ENCODE peak calls at places on chromosome 4, in six cellular contexts. U, X, L, Z, M and Q are unnamed samples.

GRCh38 chr4:56026596-56026995 is 77.9 kb downstream of the CEP135 start:
- DNase-seq in L (no peak), M (no peak), U (no peak), X (no peak), Z (no peak), Q (no peak)

GRCh38 chr4:145732416-145732815 is 52.5 kb downstream of the C4orf51 start:
- DNase-seq in M (no peak), U (no peak), Z (no peak), X (no peak), L (no peak), Q (no peak)

GRCh38 chr4:118742050-118742449 is 56.9 kb downstream of the METTL14 start:
- DNase-seq in M (no peak), X (no peak), Z (no peak), U (no peak), L (no peak), Q (no peak)

GRCh38 chr4:53676402-53676871 is 85.2 kb upstream of the LNX1 start:
- DNase-seq in M (no peak), L (no peak), X (no peak), U (no peak), Z (no peak), Q (no peak)

GRCh38 chr4:20764353-20764752 is 64.1 kb downstream of the PACRGL start:
- DNase-seq in M (no peak), Z (no peak), L (no peak), X (no peak), U (no peak), Q (no peak)

GRCh38 chr4:76883147-76883546 is 14.8 kb downstream of the SOWAHB start:
- DNase-seq in L (no peak), Z (no peak), U (no peak), M (no peak), X (no peak), Q (no peak)

GRCh38 chr4:10079951-10080873 is 36.4 kb downstream of the WDR1 start:
- DNase-seq in L (no peak), U (peak; percentile 90), Z (peak; percentile 14), M (no peak), X (no peak), Q (no peak)

GRCh38 chr4:6608758-6609414 is 31.6 kb upstream of the MRFAP1 start:
- DNase-seq in X (no peak), Z (no peak), M (no peak), L (peak; percentile 58), U (no peak), Q (no peak)

GRCh38 chr4:6225469-6225868 is 25.1 kb upstream of the JAKMIP1 start:
- DNase-seq in X (no peak), L (peak; percentile 85), U (no peak), M (no peak), Z (no peak), Q (no peak)

GRCh38 chr4:137541181-137541580 is 8.9 kb upstream of the PCDH18 start:
- DNase-seq in U (no peak), L (no peak), X (no peak), M (peak; percentile 7), Z (no peak), Q (no peak)

GRCh38 chr4:173360587-173361221 is 10.1 kb upstream of the SAP30 start:
- DNase-seq in L (no peak), Z (no peak), U (no peak), X (no peak), M (no peak), Q (no peak)

GRCh38 chr4:113636877-113637276 is 124.7 kb downstream of the CAMK2D start:
- DNase-seq in L (no peak), U (no peak), M (no peak), X (no peak), Z (peak; percentile 21), Q (peak; percentile 40)

GRCh38 chr4:82780398-82781231 is 18.0 kb downstream of the SCD5 start:
- DNase-seq in X (no peak), M (peak; percentile 57), U (peak; percentile 69), L (no peak), Z (no peak), Q (no peak)

GRCh38 chr4:140343303-140343702 is 30.1 kb upstream of the SCOC start:
- DNase-seq in X (no peak), Z (no peak), U (no peak), L (no peak), M (no peak), Q (no peak)

GRCh38 chr4:7677799-7678301 is 243.1 kb upstream of the PSAPL1 start:
- DNase-seq in M (no peak), X (no peak), U (peak; percentile 65), L (no peak), Z (no peak), Q (no peak)

GRCh38 chr4:39353478-39354177 is 12.5 kb downstream of the RFC1 start:
- DNase-seq in U (peak; percentile 41), X (peak; percentile 85), M (no peak), L (no peak), Z (no peak), Q (peak; percentile 62)

GRCh38 chr4:1938027-1938426 is 66.8 kb downstream of the NSD2 start:
- DNase-seq in Z (no peak), L (no peak), U (no peak), M (no peak), X (no peak), Q (peak; percentile 29)

GRCh38 chr4:88021824-88022223 is 14.4 kb downstream of the PKD2 start:
- DNase-seq in M (no peak), L (no peak), Z (no peak), U (no peak), X (no peak), Q (no peak)

GRCh38 chr4:155620637-155621036 is 46.0 kb upstream of the GUCY1A1 start:
- DNase-seq in M (no peak), U (no peak), Z (no peak), X (no peak), L (no peak), Q (no peak)

GRCh38 chr4:41969666-41970065 is 11.9 kb upstream of the DCAF4L1 start:
- DNase-seq in L (no peak), U (no peak), Z (no peak), M (no peak), X (no peak), Q (peak; percentile 33)

GRCh38 chr4:124177647-124178425 is 534.7 kb downstream of the ANKRD50 start:
- DNase-seq in U (no peak), L (no peak), Z (no peak), X (no peak), M (no peak), Q (no peak)

GRCh38 chr4:10619220-10619619 is 65.3 kb downstream of the CLNK start:
- DNase-seq in U (no peak), X (no peak), Z (no peak), M (no peak), L (no peak), Q (no peak)

GRCh38 chr4:73037057-73037456 is 32.5 kb downstream of the COX18 start:
- DNase-seq in L (no peak), U (no peak), X (no peak), M (no peak), Z (no peak), Q (no peak)

GRCh38 chr4:121801715-121802075 is 572 bp downstream of the EXOSC9 start:
- DNase-seq in Z (no peak), M (no peak), U (no peak), L (no peak), X (no peak), Q (no peak)

GRCh38 chr4:173531085-173531965 is 1.3 kb upstream of the HAND2 start:
- DNase-seq in Z (no peak), X (no peak), U (no peak), L (peak; percentile 62), M (no peak), Q (no peak)

GRCh38 chr4:183200453-183200852 is 101.4 kb downstream of the WWC2 start:
- DNase-seq in Z (no peak), L (no peak), X (no peak), M (no peak), U (no peak), Q (no peak)

GRCh38 chr4:182924497-182924896 is 7.3 kb upstream of the DCTD start:
- DNase-seq in U (no peak), X (no peak), Z (no peak), L (no peak), M (no peak), Q (no peak)

GRCh38 chr4:4593596-4593995 is 51.7 kb upstream of the STX18 start:
- DNase-seq in U (no peak), X (no peak), Z (no peak), L (no peak), M (no peak), Q (no peak)

GRCh38 chr4:4594531-4594930 is 52.7 kb upstream of the STX18 start:
- DNase-seq in X (no peak), M (no peak), U (no peak), Z (no peak), L (no peak), Q (no peak)

GRCh38 chr4:4592414-4592813 is 50.6 kb upstream of the STX18 start:
- DNase-seq in M (no peak), X (no peak), L (no peak), Z (no peak), U (no peak), Q (no peak)

GRCh38 chr4:4591071-4591470 is 49.2 kb upstream of the STX18 start:
- DNase-seq in X (no peak), Z (no peak), L (no peak), U (no peak), M (no peak), Q (no peak)

GRCh38 chr4:4590496-4590895 is 48.6 kb upstream of the STX18 start:
- DNase-seq in Z (no peak), X (no peak), U (no peak), L (no peak), M (no peak), Q (no peak)
- TF ChIP-seq GABPA in Z (no peak), X (no peak), U (no peak), L (no peak), M (no peak), Q (no peak)

GRCh38 chr4:147791341-147791740 is 59.5 kb downstream of the ARHGAP10 start:
- DNase-seq in M (no peak), Z (no peak), L (no peak), U (no peak), X (no peak), Q (no peak)
- H3K27ac ChIP-seq in M (no peak overlapping the region), Z (no peak overlapping the region), L (no peak overlapping the region), U (no peak overlapping the region), X (no peak overlapping the region), Q (no peak overlapping the region)

DNA sequence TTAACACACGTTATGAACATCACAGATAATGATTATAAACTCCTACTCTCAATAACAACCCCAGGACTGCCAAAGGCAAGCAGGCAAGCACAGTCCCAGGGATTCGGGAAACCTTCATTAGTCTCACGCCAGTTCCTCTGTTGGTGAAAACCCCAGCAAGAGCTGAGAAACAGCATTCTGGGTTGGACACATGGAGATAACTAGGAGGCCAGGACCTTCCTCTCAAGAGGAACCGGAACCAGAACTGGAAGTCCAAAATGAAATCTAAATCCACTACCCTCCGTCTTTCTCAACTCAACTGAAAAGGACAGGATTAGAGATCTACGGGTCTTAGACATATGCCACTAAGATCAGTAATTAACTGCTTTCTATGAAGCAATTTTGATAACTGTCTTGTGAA is 3.8 kb downstream of the VEGFC start:
- DNase-seq in L (no peak), M (no peak), Z (no peak), U (no peak), X (no peak), Q (no peak)
- TF ChIP-seq POLR2AphosphoS5 in L (no peak), M (no peak), Z (no peak), U (no peak), X (no peak), Q (no peak)

DNA sequence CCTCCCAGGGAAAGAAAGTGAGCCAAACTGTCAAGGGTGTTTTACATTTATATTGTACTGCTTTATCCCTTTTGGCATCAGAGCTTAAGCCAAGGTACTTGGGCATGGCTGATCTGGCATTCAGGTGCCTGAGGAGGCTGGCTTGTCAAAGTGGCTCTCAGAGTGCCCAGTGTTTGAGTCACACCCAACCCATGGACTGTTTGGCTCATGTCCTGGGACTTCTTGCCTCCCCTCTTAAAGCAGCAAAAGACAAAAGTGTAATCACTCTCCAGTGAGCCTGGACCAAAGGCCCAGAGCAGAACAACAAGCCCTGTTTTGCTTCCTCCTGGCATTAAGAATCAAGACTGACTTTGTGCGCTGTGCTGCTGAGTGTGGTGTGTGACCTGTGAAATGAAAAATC is 311.7 kb upstream of the TAPT1 start:
- DNase-seq in M (no peak), Z (no peak), L (no peak), X (no peak), U (no peak), Q (no peak)
- TF ChIP-seq GABPA in M (no peak), Z (no peak), L (no peak), X (no peak), U (no peak), Q (no peak)